ENCODE peak calls at places on chromosomes 6 and 20, in four cellular contexts. S is trophoblast cell, L is IMR-90, O is H9. T is an unnamed sample.

GRCh38 chr6:137927777-137928218 is 60.7 kb downstream of the TNFAIP3 start:
- DNase-seq in S (peak), L (peak), O (no peak), T (no peak)

GRCh38 chr20:60035-60918 is 27.2 kb upstream of the DEFB125 start:
- DNase-seq in S (peak), L (no peak), O (no peak), T (no peak)

GRCh38 chr6:18277181-18278006 is 13.1 kb upstream of the DEK start:
- DNase-seq in S (no peak), L (no peak), O (peak), T (no peak)

GRCh38 chr6:3296537-3297453 is 38.0 kb downstream of the PSMG4 start:
- DNase-seq in S (no peak), L (peak), O (no peak), T (no peak)

GRCh38 chr20:14830466-14830865 is 493.1 kb upstream of the FLRT3 start:
- DNase-seq in S (no peak), L (no peak), O (no peak), T (no peak)

GRCh38 chr20:58682656-58683055 is 9.9 kb upstream of the NPEPL1 start:
- DNase-seq in S (peak), L (peak), O (no peak), T (no peak)

GRCh38 chr20:53942121-53942816 is 128.1 kb downstream of the BCAS1 start:
- DNase-seq in S (no peak), L (no peak), O (peak), T (no peak)

GRCh38 chr6:15501806-15502450 is 160.9 kb downstream of the DTNBP1 start:
- DNase-seq in S (no peak), L (peak), O (no peak), T (no peak)

GRCh38 chr6:36243562-36244212 is 26.2 kb upstream of the PNPLA1 start:
- DNase-seq in S (no peak), L (no peak), O (no peak), T (no peak)

GRCh38 chr6:56637640-56638039 is 5.0 kb downstream of the DST start:
- DNase-seq in S (peak), L (peak), O (no peak), T (peak)

GRCh38 chr6:57173886-57174510 is 1.9 kb downstream of the BAG2 start:
- DNase-seq in S (peak), L (peak), O (peak), T (no peak)

GRCh38 chr20:41910558-41910957 is 292.4 kb upstream of the CHD6 start:
- DNase-seq in S (no peak), L (no peak), O (no peak), T (no peak)

GRCh38 chr20:46990811-46991567 is 96.3 kb downstream of the EYA2 start:
- DNase-seq in S (no peak), L (no peak), O (no peak), T (no peak)

GRCh38 chr6:158852312-158853071 is 33.3 kb upstream of the EZR start:
- DNase-seq in S (no peak), L (no peak), O (no peak), T (no peak)

GRCh38 chr6:158854214-158855101 is 35.3 kb upstream of the EZR start:
- DNase-seq in S (peak), L (peak), O (peak), T (no peak)

GRCh38 chr6:158850807-158851115 is 31.6 kb upstream of the EZR start:
- DNase-seq in S (peak), L (peak), O (no peak), T (no peak)

GRCh38 chr6:158853872-158854213 is 34.7 kb upstream of the EZR start:
- DNase-seq in S (no peak), L (no peak), O (no peak), T (no peak)

GRCh38 chr6:158853072-158853871 is 34.1 kb upstream of the EZR start:
- DNase-seq in S (peak), L (peak), O (peak), T (peak)
- H3K18ac ChIP-seq in S (peak), L (peak), O (peak), T (peak)

DNA sequence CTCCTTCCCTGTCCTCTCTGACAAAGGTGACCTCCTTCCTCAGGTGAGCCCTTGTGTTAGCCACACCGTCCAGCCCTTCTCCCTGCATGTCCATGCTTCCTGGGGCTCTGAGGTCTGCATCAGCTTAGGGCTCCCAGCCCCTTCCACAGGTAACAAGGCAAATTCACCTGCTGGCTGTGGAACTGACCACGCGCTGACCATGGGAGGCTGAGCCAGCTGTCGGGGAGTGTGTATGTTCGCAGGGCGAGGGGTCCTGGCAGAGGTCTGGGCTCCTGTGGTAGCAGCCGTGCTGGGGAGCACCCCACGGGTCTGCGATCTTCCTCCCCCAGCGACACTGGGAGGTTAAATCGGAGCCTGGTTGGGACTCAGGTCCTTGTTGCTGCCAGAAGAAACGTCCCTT is 136.7 kb downstream of the PHACTR3 start:
- DNase-seq in S (no peak), L (no peak), O (no peak), T (no peak)
- H3K18ac ChIP-seq in S (no peak), L (no peak), O (no peak), T (peak)

GRCh38 chr6:34143196-34143883 is 2.5 kb downstream of the GRM4 start:
- DNase-seq in S (no peak), L (no peak), O (no peak), T (no peak)
- H3K18ac ChIP-seq in S (no peak), L (no peak), O (no peak), T (peak)

GRCh38 chr20:38610521-38610920 is 8.9 kb downstream of the ARHGAP40 start:
- DNase-seq in S (peak), L (peak), O (no peak), T (no peak)

GRCh38 chr20:38607351-38607750 is 5.7 kb downstream of the ARHGAP40 start:
- DNase-seq in S (no peak), L (no peak), O (peak), T (no peak)

GRCh38 chr20:38609828-38610227 is 8.2 kb downstream of the ARHGAP40 start:
- DNase-seq in S (no peak), L (no peak), O (no peak), T (no peak)

GRCh38 chr20:38604873-38605303 is 3.3 kb downstream of the ARHGAP40 start:
- DNase-seq in S (peak), L (peak), O (no peak), T (peak)

DNA sequence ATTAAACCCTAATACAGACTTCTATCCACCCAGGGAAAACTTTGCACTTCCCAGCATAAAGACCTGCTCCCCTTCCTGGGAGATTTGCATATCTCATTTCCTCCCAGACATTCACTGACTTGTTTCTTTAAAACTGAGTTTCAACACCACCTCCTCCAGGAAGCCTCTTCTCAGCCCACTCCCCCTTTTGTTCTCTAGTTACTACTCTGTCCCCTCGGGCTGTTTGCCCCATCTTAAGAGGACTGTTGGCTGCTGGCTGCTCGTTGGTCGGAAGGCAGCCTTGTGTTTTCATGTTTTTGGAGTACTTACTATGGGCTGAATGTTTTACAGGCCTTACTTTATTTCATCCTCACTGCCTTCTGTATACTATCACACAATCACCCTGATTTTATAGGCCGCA is 6.6 kb downstream of the ARHGAP40 start:
- DNase-seq in S (no peak), L (no peak), O (no peak), T (no peak)
- H3K18ac ChIP-seq in S (no peak), L (no peak), O (no peak), T (no peak)

GRCh38 chr6:33770116-33770832 is 18.7 kb downstream of the LEMD2 start:
- DNase-seq in S (no peak), L (no peak), O (no peak), T (no peak)

GRCh38 chr6:33768644-33769120 is 20.2 kb downstream of the LEMD2 start:
- DNase-seq in S (peak), L (peak), O (peak), T (peak)

GRCh38 chr6:33770833-33771341 is 18.0 kb downstream of the LEMD2 start:
- DNase-seq in S (no peak), L (no peak), O (no peak), T (no peak)

GRCh38 chr6:33771342-33772113 is 17.4 kb downstream of the LEMD2 start:
- DNase-seq in S (peak), L (peak), O (peak), T (peak)

DNA sequence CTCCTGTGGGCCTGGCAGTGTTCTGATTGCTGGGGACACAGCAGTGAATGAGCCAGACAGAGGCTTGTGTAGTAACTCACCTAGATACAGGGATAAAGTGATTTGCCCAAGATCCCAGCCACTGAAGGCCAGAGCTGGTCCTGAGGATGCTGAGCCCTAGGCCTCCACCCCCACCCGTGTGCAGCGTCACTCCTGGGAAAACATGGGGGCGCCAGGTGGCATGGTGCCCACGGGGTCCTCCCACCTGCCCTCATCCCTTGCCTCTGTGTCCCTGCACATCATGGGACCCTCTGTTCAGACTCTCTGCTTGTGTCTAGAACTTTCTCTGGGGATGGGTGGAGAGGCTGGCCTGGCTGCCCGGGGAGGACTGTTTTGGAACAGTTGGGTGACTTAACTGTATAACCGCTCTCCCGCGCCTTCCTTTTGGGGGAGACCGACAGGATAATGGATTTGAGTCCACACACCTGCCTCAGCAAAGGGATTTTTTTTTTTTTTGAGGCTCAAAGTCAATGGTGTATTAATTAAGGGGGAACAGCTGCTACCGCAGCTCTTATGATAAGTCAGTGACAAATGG is 19.6 kb downstream of the LEMD2 start:
- DNase-seq in S (no peak), L (no peak), O (no peak), T (no peak)
- H3K18ac ChIP-seq in S (no peak), L (peak), O (no peak), T (peak)

GRCh38 chr20:31716818-31717477 is 5.7 kb downstream of the BCL2L1 start:
- DNase-seq in S (no peak), L (no peak), O (no peak), T (no peak)
- H3K18ac ChIP-seq in S (peak), L (peak), O (no peak), T (no peak)

GRCh38 chr6:144854654-144855053 is 569.5 kb downstream of the UTRN start:
- DNase-seq in S (no peak), L (no peak), O (no peak), T (no peak)

GRCh38 chr6:144857086-144857485 is 572.0 kb downstream of the UTRN start:
- DNase-seq in S (no peak), L (no peak), O (no peak), T (no peak)

GRCh38 chr6:144855812-144856531 is 570.8 kb downstream of the UTRN start:
- DNase-seq in S (no peak), L (no peak), O (no peak), T (no peak)

GRCh38 chr6:144853603-144854002 is 568.5 kb downstream of the UTRN start:
- DNase-seq in S (no peak), L (no peak), O (no peak), T (no peak)

DNA sequence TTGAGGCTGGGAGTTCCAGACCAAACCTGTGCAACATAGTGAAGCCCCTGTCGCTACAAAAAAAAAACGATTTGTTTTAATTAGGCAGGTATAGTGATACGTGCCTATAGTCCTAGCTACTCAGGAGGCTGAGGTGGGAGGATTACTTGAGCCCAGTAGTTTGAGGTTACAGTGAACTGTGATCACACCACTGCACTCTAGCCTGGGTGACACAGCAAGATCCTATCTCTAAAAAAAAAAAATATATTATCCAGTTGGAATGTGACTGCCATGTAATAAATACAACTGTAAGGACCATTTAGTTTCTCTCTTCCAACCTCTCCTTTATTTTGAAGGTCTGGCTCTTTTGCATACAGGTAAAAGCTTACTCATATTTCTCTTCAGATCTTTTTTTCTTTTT is 571.5 kb downstream of the UTRN start:
- DNase-seq in S (no peak), L (no peak), O (no peak), T (no peak)
- H3K18ac ChIP-seq in S (no peak), L (no peak), O (no peak), T (no peak)

GRCh38 chr6:150865043-150865405 is 478 bp upstream of the MTHFD1L start:
- DNase-seq in S (no peak), L (peak), O (no peak), T (no peak)

GRCh38 chr6:150866147-150867073 is 908 bp downstream of the MTHFD1L start:
- DNase-seq in S (peak), L (peak), O (peak), T (peak)

GRCh38 chr6:150867117-150867516 is 1.6 kb downstream of the MTHFD1L start:
- DNase-seq in S (peak), L (no peak), O (no peak), T (no peak)

GRCh38 chr6:150863213-150863928 is 2.1 kb upstream of the MTHFD1L start:
- DNase-seq in S (peak), L (no peak), O (no peak), T (no peak)

GRCh38 chr6:150865406-150866146 is at the start of gene MTHFD1L:
- DNase-seq in S (peak), L (peak), O (peak), T (peak)
- H3K18ac ChIP-seq in S (peak), L (peak), O (peak), T (peak)

T was measured in neuronal stem cell.